ENCODE peak calls at places on chromosome 16, in eight cellular contexts. One of them, this sample, is unnamed.

GRCh38 chr16:14186007-14186953 is 115.2 kb downstream of the MRTFB start:
- DNase-seq in body of pancreas: no peak
- DNase-seq in CD8-positive, alpha-beta T cell: no peak
- DNase-seq in tibial nerve: no peak
- DNase-seq in mammary epithelial cell: no peak
- DNase-seq in heart right ventricle: peak; percentile 27
- DNase-seq in esophagus squamous epithelium: no peak
- DNase-seq in neural progenitor cell: peak; percentile 74
- DNase-seq in this sample: no peak

GRCh38 chr16:1450218-1450617 is 5.9 kb upstream of the CCDC154 start:
- DNase-seq in neural progenitor cell: no peak
- DNase-seq in mammary epithelial cell: no peak
- DNase-seq in esophagus squamous epithelium: no peak
- DNase-seq in body of pancreas: no peak
- DNase-seq in tibial nerve: no peak
- DNase-seq in heart right ventricle: no peak
- DNase-seq in CD8-positive, alpha-beta T cell: no peak
- DNase-seq in this sample: no peak

GRCh38 chr16:81843243-81843582 is 64.1 kb downstream of the PLCG2 start:
- DNase-seq in neural progenitor cell: no peak
- DNase-seq in tibial nerve: no peak
- DNase-seq in heart right ventricle: no peak
- DNase-seq in CD8-positive, alpha-beta T cell: no peak
- DNase-seq in mammary epithelial cell: no peak
- DNase-seq in body of pancreas: no peak
- DNase-seq in esophagus squamous epithelium: no peak
- DNase-seq in this sample: no peak

GRCh38 chr16:21598676-21599157 is 660 bp upstream of the METTL9 start:
- DNase-seq in mammary epithelial cell: peak; percentile 6
- DNase-seq in tibial nerve: no peak
- DNase-seq in CD8-positive, alpha-beta T cell: no peak
- DNase-seq in neural progenitor cell: no peak
- DNase-seq in body of pancreas: peak; percentile 12
- DNase-seq in esophagus squamous epithelium: no peak
- DNase-seq in heart right ventricle: peak; percentile 25
- DNase-seq in this sample: no peak

GRCh38 chr16:83675136-83675535 is 132.6 kb upstream of the HSBP1 start:
- DNase-seq in esophagus squamous epithelium: no peak
- DNase-seq in CD8-positive, alpha-beta T cell: no peak
- DNase-seq in neural progenitor cell: peak; percentile 79
- DNase-seq in mammary epithelial cell: no peak
- DNase-seq in tibial nerve: no peak
- DNase-seq in body of pancreas: no peak
- DNase-seq in heart right ventricle: no peak
- DNase-seq in this sample: no peak

GRCh38 chr16:3514621-3515020 is 13.8 kb downstream of the CLUAP1 start:
- DNase-seq in heart right ventricle: no peak
- DNase-seq in body of pancreas: no peak
- DNase-seq in tibial nerve: no peak
- DNase-seq in mammary epithelial cell: peak; percentile 76
- DNase-seq in neural progenitor cell: no peak
- DNase-seq in esophagus squamous epithelium: no peak
- DNase-seq in CD8-positive, alpha-beta T cell: no peak
- DNase-seq in this sample: no peak

GRCh38 chr16:4505356-4506153 is 29.4 kb downstream of the HMOX2 start:
- DNase-seq in neural progenitor cell: no peak
- DNase-seq in tibial nerve: no peak
- DNase-seq in body of pancreas: no peak
- DNase-seq in heart right ventricle: no peak
- DNase-seq in mammary epithelial cell: no peak
- DNase-seq in CD8-positive, alpha-beta T cell: peak; percentile 82
- DNase-seq in esophagus squamous epithelium: no peak
- DNase-seq in this sample: peak; percentile 46

GRCh38 chr16:69600202-69600601 is 34.4 kb downstream of the NFAT5 start:
- DNase-seq in body of pancreas: no peak
- DNase-seq in CD8-positive, alpha-beta T cell: no peak
- DNase-seq in mammary epithelial cell: no peak
- DNase-seq in tibial nerve: no peak
- DNase-seq in esophagus squamous epithelium: no peak
- DNase-seq in heart right ventricle: no peak
- DNase-seq in neural progenitor cell: no peak
- DNase-seq in this sample: no peak

GRCh38 chr16:11053916-11054460 is 109.6 kb downstream of the CLEC16A start:
- DNase-seq in neural progenitor cell: no peak
- DNase-seq in mammary epithelial cell: no peak
- DNase-seq in tibial nerve: no peak
- DNase-seq in heart right ventricle: no peak
- DNase-seq in CD8-positive, alpha-beta T cell: no peak
- DNase-seq in esophagus squamous epithelium: no peak
- DNase-seq in body of pancreas: no peak
- DNase-seq in this sample: no peak

GRCh38 chr16:12758031-12758669 is 45.5 kb downstream of the CPPED1 start:
- DNase-seq in body of pancreas: no peak
- DNase-seq in neural progenitor cell: peak; percentile 11
- DNase-seq in tibial nerve: no peak
- DNase-seq in esophagus squamous epithelium: no peak
- DNase-seq in CD8-positive, alpha-beta T cell: no peak
- DNase-seq in mammary epithelial cell: no peak
- DNase-seq in heart right ventricle: no peak
- DNase-seq in this sample: no peak

GRCh38 chr16:4410335-4411075 is 5.9 kb downstream of the CORO7 start:
- DNase-seq in mammary epithelial cell: peak; percentile 40
- DNase-seq in CD8-positive, alpha-beta T cell: no peak
- DNase-seq in body of pancreas: peak; percentile 43
- DNase-seq in esophagus squamous epithelium: no peak
- DNase-seq in neural progenitor cell: no peak
- DNase-seq in tibial nerve: no peak
- DNase-seq in heart right ventricle: no peak
- DNase-seq in this sample: no peak

GRCh38 chr16:87441886-87442580 is 49.9 kb downstream of the MAP1LC3B start:
- DNase-seq in tibial nerve: no peak
- DNase-seq in CD8-positive, alpha-beta T cell: no peak
- DNase-seq in heart right ventricle: no peak
- DNase-seq in esophagus squamous epithelium: no peak
- DNase-seq in mammary epithelial cell: no peak
- DNase-seq in body of pancreas: no peak
- DNase-seq in neural progenitor cell: no peak
- DNase-seq in this sample: no peak

GRCh38 chr16:79598341-79599181 is 2.0 kb downstream of the MAF start:
- DNase-seq in heart right ventricle: peak; percentile 62
- DNase-seq in CD8-positive, alpha-beta T cell: peak; percentile 28
- DNase-seq in neural progenitor cell: peak; percentile 87
- DNase-seq in mammary epithelial cell: peak; percentile 64
- DNase-seq in body of pancreas: peak; percentile 48
- DNase-seq in tibial nerve: peak; percentile 44
- DNase-seq in esophagus squamous epithelium: no peak
- DNase-seq in this sample: peak; percentile 60

GRCh38 chr16:48003226-48003907 is 152.4 kb downstream of the ABCC12 start:
- DNase-seq in mammary epithelial cell: peak; percentile 96
- DNase-seq in tibial nerve: no peak
- DNase-seq in body of pancreas: no peak
- DNase-seq in heart right ventricle: no peak
- DNase-seq in neural progenitor cell: peak; percentile 38
- DNase-seq in CD8-positive, alpha-beta T cell: no peak
- DNase-seq in esophagus squamous epithelium: no peak
- DNase-seq in this sample: no peak

GRCh38 chr16:81505011-81505660 is 60.5 kb downstream of the CMIP start:
- DNase-seq in neural progenitor cell: no peak
- DNase-seq in CD8-positive, alpha-beta T cell: no peak
- DNase-seq in body of pancreas: no peak
- DNase-seq in esophagus squamous epithelium: no peak
- DNase-seq in mammary epithelial cell: peak; percentile 86
- DNase-seq in heart right ventricle: no peak
- DNase-seq in tibial nerve: no peak
- DNase-seq in this sample: no peak

DNA sequence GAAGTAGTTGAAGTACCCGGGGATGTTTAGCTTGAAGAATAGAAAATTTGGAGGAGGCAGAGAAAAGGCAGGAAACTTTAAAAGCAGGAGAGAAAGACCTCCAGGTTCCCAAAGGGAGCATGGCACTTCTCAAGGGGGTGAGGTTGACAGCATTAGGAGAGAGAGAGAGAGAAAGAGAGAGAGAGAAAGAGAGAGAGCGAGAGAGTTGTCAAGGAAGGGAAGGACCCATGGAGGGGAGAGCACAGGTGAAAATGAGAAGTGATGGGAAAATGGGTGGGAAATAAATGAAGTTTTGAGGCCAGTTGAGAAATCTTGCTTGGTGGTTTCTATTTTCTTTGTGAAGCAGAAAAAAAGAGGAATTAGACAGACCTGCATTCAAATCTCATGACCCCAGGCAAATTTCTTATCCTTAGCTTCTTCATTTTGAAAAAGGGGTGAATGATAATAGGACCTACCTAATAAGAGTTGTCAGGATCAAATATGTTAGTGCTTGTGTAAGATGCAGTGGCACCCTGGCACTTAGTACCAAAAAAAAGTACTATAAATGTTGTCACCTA is 24.0 kb downstream of the PRKCB start:
- DNase-seq in heart right ventricle: no peak
- DNase-seq in esophagus squamous epithelium: no peak
- DNase-seq in body of pancreas: no peak
- DNase-seq in tibial nerve: no peak
- DNase-seq in CD8-positive, alpha-beta T cell: no peak
- DNase-seq in mammary epithelial cell: no peak
- DNase-seq in neural progenitor cell: no peak
- DNase-seq in this sample: no peak
- H3K27me3 ChIP-seq in heart right ventricle: peaks cover 9% of the 10 kb centered on the region
- H3K27me3 ChIP-seq in esophagus squamous epithelium: no peaks in the 10 kb centered on the region
- H3K27me3 ChIP-seq in body of pancreas: no peaks in the 10 kb centered on the region
- H3K27me3 ChIP-seq in tibial nerve: no peaks in the 10 kb centered on the region
- H3K27me3 ChIP-seq in CD8-positive, alpha-beta T cell: no peaks in the 10 kb centered on the region
- H3K27me3 ChIP-seq in mammary epithelial cell: no peaks in the 10 kb centered on the region
- H3K27me3 ChIP-seq in neural progenitor cell: peaks cover 56% of the 10 kb centered on the region
- H3K27me3 ChIP-seq in this sample: no peaks in the 10 kb centered on the region

GRCh38 chr16:46612121-46612520 is 9.1 kb downstream of the SHCBP1 start:
- DNase-seq in tibial nerve: no peak
- DNase-seq in CD8-positive, alpha-beta T cell: no peak
- DNase-seq in heart right ventricle: no peak
- DNase-seq in body of pancreas: no peak
- DNase-seq in mammary epithelial cell: no peak
- DNase-seq in esophagus squamous epithelium: no peak
- DNase-seq in neural progenitor cell: no peak
- DNase-seq in this sample: no peak

GRCh38 chr16:46607529-46607928 is 13.7 kb downstream of the SHCBP1 start:
- DNase-seq in body of pancreas: no peak
- DNase-seq in CD8-positive, alpha-beta T cell: no peak
- DNase-seq in mammary epithelial cell: peak; percentile 14
- DNase-seq in tibial nerve: no peak
- DNase-seq in heart right ventricle: no peak
- DNase-seq in esophagus squamous epithelium: no peak
- DNase-seq in neural progenitor cell: no peak
- DNase-seq in this sample: no peak
- TF ChIP-seq CTCF in body of pancreas: peak; percentile 35
- TF ChIP-seq CTCF in CD8-positive, alpha-beta T cell: peak; percentile 51
- TF ChIP-seq CTCF in mammary epithelial cell: peak; percentile 42
- TF ChIP-seq CTCF in tibial nerve: peak; percentile 16
- TF ChIP-seq CTCF in heart right ventricle: peak; percentile 44
- TF ChIP-seq CTCF in esophagus squamous epithelium: peak; percentile 50
- TF ChIP-seq CTCF in neural progenitor cell: peak; percentile 27
- TF ChIP-seq CTCF in this sample: peak; percentile 27

GRCh38 chr16:67451704-67452435 is 20.9 kb downstream of the HSD11B2 start:
- DNase-seq in neural progenitor cell: no peak
- DNase-seq in heart right ventricle: no peak
- DNase-seq in CD8-positive, alpha-beta T cell: no peak
- DNase-seq in tibial nerve: no peak
- DNase-seq in body of pancreas: peak; percentile 74
- DNase-seq in mammary epithelial cell: no peak
- DNase-seq in esophagus squamous epithelium: no peak
- DNase-seq in this sample: no peak

GRCh38 chr16:67449328-67449727 is 18.4 kb downstream of the HSD11B2 start:
- DNase-seq in mammary epithelial cell: no peak
- DNase-seq in body of pancreas: peak; percentile 53
- DNase-seq in esophagus squamous epithelium: no peak
- DNase-seq in neural progenitor cell: no peak
- DNase-seq in tibial nerve: no peak
- DNase-seq in heart right ventricle: peak; percentile 75
- DNase-seq in CD8-positive, alpha-beta T cell: no peak
- DNase-seq in this sample: peak; percentile 44

GRCh38 chr16:67448580-67448979 is 17.7 kb downstream of the HSD11B2 start:
- DNase-seq in CD8-positive, alpha-beta T cell: no peak
- DNase-seq in neural progenitor cell: no peak
- DNase-seq in heart right ventricle: no peak
- DNase-seq in body of pancreas: no peak
- DNase-seq in esophagus squamous epithelium: no peak
- DNase-seq in mammary epithelial cell: no peak
- DNase-seq in tibial nerve: no peak
- DNase-seq in this sample: no peak

GRCh38 chr16:67451061-67451703 is 20.3 kb downstream of the HSD11B2 start:
- DNase-seq in tibial nerve: no peak
- DNase-seq in heart right ventricle: peak; percentile 48
- DNase-seq in esophagus squamous epithelium: no peak
- DNase-seq in CD8-positive, alpha-beta T cell: no peak
- DNase-seq in mammary epithelial cell: no peak
- DNase-seq in neural progenitor cell: no peak
- DNase-seq in body of pancreas: no peak
- DNase-seq in this sample: no peak

GRCh38 chr16:67449739-67450138 is 18.8 kb downstream of the HSD11B2 start:
- DNase-seq in CD8-positive, alpha-beta T cell: no peak
- DNase-seq in esophagus squamous epithelium: no peak
- DNase-seq in neural progenitor cell: no peak
- DNase-seq in heart right ventricle: peak; percentile 52
- DNase-seq in mammary epithelial cell: no peak
- DNase-seq in body of pancreas: no peak
- DNase-seq in tibial nerve: no peak
- DNase-seq in this sample: no peak
- H3K4me1 ChIP-seq in CD8-positive, alpha-beta T cell: no peaks in the 10 kb centered on the region
- H3K4me1 ChIP-seq in esophagus squamous epithelium: peaks cover 13% of the 10 kb centered on the region
- H3K4me1 ChIP-seq in neural progenitor cell: no peaks in the 10 kb centered on the region
- H3K4me1 ChIP-seq in heart right ventricle: peaks cover 75% of the 10 kb centered on the region
- H3K4me1 ChIP-seq in mammary epithelial cell: no peaks in the 10 kb centered on the region
- H3K4me1 ChIP-seq in body of pancreas: peaks cover 77% of the 10 kb centered on the region
- H3K4me1 ChIP-seq in tibial nerve: peaks cover 30% of the 10 kb centered on the region
- H3K4me1 ChIP-seq in this sample: peaks cover 31% of the 10 kb centered on the region

GRCh38 chr16:85175724-85176233 is 63.5 kb upstream of the CIBAR2 start:
- DNase-seq in esophagus squamous epithelium: no peak
- DNase-seq in neural progenitor cell: no peak
- DNase-seq in heart right ventricle: no peak
- DNase-seq in mammary epithelial cell: no peak
- DNase-seq in body of pancreas: no peak
- DNase-seq in CD8-positive, alpha-beta T cell: no peak
- DNase-seq in tibial nerve: no peak
- DNase-seq in this sample: no peak

GRCh38 chr16:85178006-85178591 is 65.8 kb upstream of the CIBAR2 start:
- DNase-seq in neural progenitor cell: no peak
- DNase-seq in mammary epithelial cell: no peak
- DNase-seq in heart right ventricle: no peak
- DNase-seq in CD8-positive, alpha-beta T cell: no peak
- DNase-seq in body of pancreas: no peak
- DNase-seq in esophagus squamous epithelium: no peak
- DNase-seq in tibial nerve: no peak
- DNase-seq in this sample: no peak

GRCh38 chr16:85176541-85177447 is 64.5 kb upstream of the CIBAR2 start:
- DNase-seq in neural progenitor cell: no peak
- DNase-seq in body of pancreas: no peak
- DNase-seq in mammary epithelial cell: no peak
- DNase-seq in heart right ventricle: no peak
- DNase-seq in CD8-positive, alpha-beta T cell: no peak
- DNase-seq in tibial nerve: no peak
- DNase-seq in esophagus squamous epithelium: no peak
- DNase-seq in this sample: no peak

GRCh38 chr16:85178596-85178995 is 66.3 kb upstream of the CIBAR2 start:
- DNase-seq in mammary epithelial cell: no peak
- DNase-seq in CD8-positive, alpha-beta T cell: no peak
- DNase-seq in body of pancreas: no peak
- DNase-seq in neural progenitor cell: no peak
- DNase-seq in esophagus squamous epithelium: no peak
- DNase-seq in heart right ventricle: no peak
- DNase-seq in tibial nerve: no peak
- DNase-seq in this sample: no peak

GRCh38 chr16:85177448-85177846 is 65.2 kb upstream of the CIBAR2 start:
- DNase-seq in esophagus squamous epithelium: no peak
- DNase-seq in tibial nerve: no peak
- DNase-seq in neural progenitor cell: no peak
- DNase-seq in CD8-positive, alpha-beta T cell: no peak
- DNase-seq in body of pancreas: no peak
- DNase-seq in mammary epithelial cell: no peak
- DNase-seq in heart right ventricle: no peak
- DNase-seq in this sample: no peak
- H3K27me3 ChIP-seq in esophagus squamous epithelium: no peaks in the 10 kb centered on the region
- H3K27me3 ChIP-seq in tibial nerve: no peaks in the 10 kb centered on the region
- H3K27me3 ChIP-seq in neural progenitor cell: no peaks in the 10 kb centered on the region
- H3K27me3 ChIP-seq in CD8-positive, alpha-beta T cell: peaks cover 5% of the 10 kb centered on the region
- H3K27me3 ChIP-seq in body of pancreas: no peaks in the 10 kb centered on the region
- H3K27me3 ChIP-seq in mammary epithelial cell: no peaks in the 10 kb centered on the region
- H3K27me3 ChIP-seq in heart right ventricle: no peaks in the 10 kb centered on the region
- H3K27me3 ChIP-seq in this sample: no peaks in the 10 kb centered on the region